ENCODE peak calls at places on chromosomes 13 and 19, in six cellular contexts. P is ovary, M is psoas muscle, G is IMR-90, H is lower lobe of right lung, B is PC-3. W is an unnamed sample. For H3K9me3 and H3K4me1, the result is how much of the 10 kb centered on the place peaks cover.

GRCh38 chr13:30235206-30235605 is 72.1 kb downstream of the KATNAL1 start:
- DNase-seq in H (no peak), B (no peak), G (no peak), M (no peak), P (no peak), W (no peak)

GRCh38 chr13:108044929-108045328 is 170.4 kb downstream of the LIG4 start:
- DNase-seq in H (no peak), G (no peak), P (no peak), M (no peak), B (no peak), W (no peak)

GRCh38 chr19:2491130-2491801 is 15.3 kb downstream of the GADD45B start:
- DNase-seq in H (peak), P (no peak), B (peak), G (peak), M (peak), W (peak)

GRCh38 chr13:41356788-41357187 is 45.7 kb downstream of the NAA16 start:
- DNase-seq in P (no peak), M (no peak), B (peak), H (no peak), G (no peak), W (no peak)

GRCh38 chr13:22194106-22194810 is 523.4 kb downstream of the FGF9 start:
- DNase-seq in G (no peak), H (no peak), M (no peak), P (no peak), B (no peak), W (no peak)

GRCh38 chr19:12868540-12869112 is 12.6 kb downstream of the DNASE2 start:
- DNase-seq in P (no peak), M (no peak), H (no peak), G (no peak), B (peak), W (no peak)

GRCh38 chr19:15379996-15380647 is 535 bp upstream of the AKAP8 start:
- DNase-seq in P (no peak), G (peak), B (peak), H (no peak), M (no peak), W (peak)

GRCh38 chr13:106633321-106633720 is 65.4 kb upstream of the ARGLU1 start:
- DNase-seq in G (no peak), H (no peak), M (no peak), B (no peak), P (no peak), W (no peak)

GRCh38 chr13:40595693-40596092 is 70.7 kb downstream of the FOXO1 start:
- DNase-seq in M (no peak), H (no peak), P (no peak), G (no peak), B (peak), W (no peak)

GRCh38 chr13:87356314-87356713 is 314.9 kb upstream of the SLITRK5 start:
- DNase-seq in G (no peak), H (peak), P (no peak), M (no peak), B (no peak), W (no peak)

GRCh38 chr13:73146705-73147104 is 87.9 kb downstream of the KLF5 start:
- DNase-seq in M (no peak), B (no peak), G (peak), P (no peak), H (no peak), W (no peak)

GRCh38 chr13:34750078-34750703 is 191.9 kb upstream of the NBEA start:
- DNase-seq in B (no peak), P (peak), M (no peak), H (peak), G (no peak), W (peak)

GRCh38 chr13:92187378-92187989 is 789.1 kb downstream of the GPC5 start:
- DNase-seq in G (peak), P (no peak), H (no peak), M (no peak), B (peak), W (no peak)

GRCh38 chr13:23671367-23671766 is 101.2 kb downstream of the TNFRSF19 start:
- DNase-seq in G (no peak), M (no peak), H (no peak), B (no peak), P (no peak), W (no peak)

GRCh38 chr19:18543814-18544475 is 572 bp upstream of the FKBP8 start:
- DNase-seq in M (no peak), G (peak), B (peak), P (no peak), H (peak), W (peak)

GRCh38 chr13:32503727-32504126 is 34.9 kb downstream of the N4BP2L2 start:
- DNase-seq in P (peak), M (no peak), H (no peak), B (no peak), G (no peak), W (no peak)

GRCh38 chr19:40241809-40242384 is 15.4 kb upstream of the CCNP start:
- DNase-seq in B (no peak), M (peak), H (peak), P (peak), G (no peak), W (peak)

GRCh38 chr13:34748078-34748477 is 194.0 kb upstream of the NBEA start:
- DNase-seq in G (no peak), H (peak), M (no peak), P (peak), B (no peak), W (peak)

GRCh38 chr13:37109080-37109678 is 3.7 kb upstream of the CSNK1A1L start:
- DNase-seq in G (peak), B (peak), P (no peak), M (no peak), H (no peak), W (no peak)

GRCh38 chr19:41588497-41589209 is 12.7 kb downstream of the CEACAM21 start:
- DNase-seq in H (no peak), B (peak), P (no peak), G (peak), M (no peak), W (no peak)

GRCh38 chr13:50075619-50076097 is 60.4 kb downstream of the KCNRG start:
- DNase-seq in H (no peak), M (no peak), G (no peak), B (no peak), P (no peak), W (no peak)

GRCh38 chr19:39448271-39448670 is 2.9 kb downstream of the SUPT5H start:
- DNase-seq in P (no peak), M (no peak), H (no peak), B (peak), G (peak), W (no peak)

GRCh38 chr19:7845390-7846179 is 15.6 kb downstream of the EVI5L start:
- DNase-seq in M (no peak), G (no peak), H (no peak), P (no peak), B (no peak), W (no peak)

GRCh38 chr13:57813641-57814040 is 182.1 kb downstream of the PCDH17 start:
- DNase-seq in M (no peak), H (no peak), B (no peak), P (no peak), G (no peak), W (no peak)

GRCh38 chr19:38917921-38918491 is 6.0 kb upstream of the CCER2 start:
- DNase-seq in M (no peak), H (peak), G (no peak), B (peak), P (no peak), W (peak)

GRCh38 chr19:54100560-54100959 is at the start of gene OSCAR:
- DNase-seq in H (peak), B (no peak), M (no peak), G (no peak), P (no peak), W (no peak)

GRCh38 chr19:3494051-3494450 is 6.4 kb downstream of the DOHH start:
- DNase-seq in H (no peak), M (no peak), G (no peak), B (no peak), P (no peak), W (no peak)

GRCh38 chr19:15284896-15285295 is 47.4 kb downstream of the BRD4 start:
- DNase-seq in B (no peak), H (no peak), M (no peak), P (no peak), G (no peak), W (no peak)

GRCh38 chr13:102191951-102192461 is 209.8 kb downstream of the FGF14 start:
- DNase-seq in B (peak), G (peak), P (no peak), M (no peak), H (no peak), W (peak)

GRCh38 chr19:29211562-29212416 is 1.2 kb downstream of the UQCRFS1 start:
- DNase-seq in B (peak), M (no peak), H (no peak), G (peak), P (no peak), W (no peak)

GRCh38 chr13:37241786-37242185 is 136.3 kb upstream of the CSNK1A1L start:
- DNase-seq in H (no peak), M (no peak), B (no peak), G (no peak), P (no peak), W (no peak)

GRCh38 chr19:50465986-50466771 is 10.1 kb upstream of the EMC10 start:
- DNase-seq in G (no peak), M (peak), P (no peak), B (peak), H (peak), W (no peak)

GRCh38 chr13:113544071-113544891 is 40.3 kb upstream of the TFDP1 start:
- DNase-seq in G (no peak), B (no peak), P (no peak), H (peak), M (no peak), W (no peak)

GRCh38 chr13:102774596-102775375 is 1.2 kb upstream of the TEX30 start:
- DNase-seq in P (no peak), B (no peak), M (no peak), G (no peak), H (no peak), W (no peak)

GRCh38 chr19:49710372-49710951 is 19.5 kb downstream of the CPT1C start:
- DNase-seq in G (peak), B (peak), P (no peak), H (no peak), M (no peak), W (no peak)

DNA sequence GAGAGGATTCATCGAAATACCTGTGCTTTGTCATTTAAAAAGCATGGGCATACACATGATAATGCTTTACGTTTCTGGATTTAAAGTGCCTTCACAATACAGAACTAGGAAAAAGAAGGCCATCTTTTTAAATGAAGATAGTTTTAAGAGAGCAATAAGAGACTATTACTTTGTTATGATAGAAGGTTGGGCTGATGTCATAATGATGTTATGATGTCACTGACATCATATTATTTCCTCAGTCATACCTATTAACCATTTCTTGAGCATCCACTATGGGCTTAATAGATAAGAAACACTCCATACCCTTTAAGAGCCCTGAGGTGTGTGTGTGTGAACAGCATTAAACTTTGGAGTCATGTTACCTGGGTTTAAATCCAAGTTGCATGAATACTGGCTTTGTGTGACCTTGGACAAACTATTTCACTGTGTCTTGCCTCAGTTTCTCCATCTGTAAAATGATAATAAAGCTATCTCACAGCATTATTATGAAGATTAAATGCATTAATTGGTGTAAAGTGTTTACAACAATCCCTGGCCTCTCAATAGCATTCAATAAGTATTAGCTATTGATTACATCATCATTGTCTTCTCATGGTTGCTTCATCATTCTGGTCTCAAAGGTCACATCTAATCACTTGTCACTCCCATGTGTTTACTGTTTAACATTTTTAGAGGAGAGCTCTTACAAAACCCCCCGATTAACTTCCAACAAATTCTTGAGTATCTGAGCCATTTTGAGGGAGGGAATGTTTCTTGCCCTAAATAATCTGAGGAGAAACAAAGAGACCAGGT is 11.1 kb downstream of the ZNF181 start:
- DNase-seq in M (no peak), B (no peak), H (no peak), P (no peak), G (no peak), W (no peak)
- H3K9me3 ChIP-seq in M (under half), B (under half), H (half or more), P (under half), G (under half), W (under half)

GRCh38 chr19:45468159-45468651 is 409 bp downstream of the FOSB start:
- DNase-seq in P (peak), H (no peak), G (no peak), B (no peak), M (peak), W (peak)
- H3K4me1 ChIP-seq in P (under half), H (under half), G (under half), B (under half), M (under half), W (under half)

DNA sequence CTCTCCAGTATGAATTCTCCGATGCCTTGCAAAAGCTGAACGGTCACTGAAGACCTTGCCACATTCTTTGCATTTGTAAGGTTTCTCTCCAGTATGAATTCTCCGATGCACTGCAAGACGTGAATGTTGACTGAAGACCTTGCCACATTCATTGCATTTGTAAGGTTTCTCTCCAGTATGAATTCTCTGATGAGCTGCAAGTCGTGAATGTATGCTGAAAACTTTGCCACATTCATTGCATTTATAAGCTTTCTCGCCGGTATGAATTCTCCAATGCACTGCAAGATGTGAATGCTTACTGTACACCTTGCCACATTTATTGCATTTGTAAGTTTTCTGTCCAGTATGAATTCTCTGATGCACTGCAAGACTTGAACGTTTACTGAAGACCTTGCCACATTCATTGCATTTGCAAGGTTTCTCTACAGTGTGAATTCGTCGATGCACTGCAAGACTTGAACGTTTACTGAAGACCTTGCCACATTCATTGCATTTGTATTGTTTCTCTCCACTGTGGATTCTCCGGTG is 20.0 kb upstream of the ZNF841 start:
- DNase-seq in P (no peak), G (no peak), H (no peak), M (no peak), B (no peak), W (no peak)
- H3K9me3 ChIP-seq in P (half or more), G (half or more), H (half or more), M (half or more), B (half or more), W (under half)

DNA sequence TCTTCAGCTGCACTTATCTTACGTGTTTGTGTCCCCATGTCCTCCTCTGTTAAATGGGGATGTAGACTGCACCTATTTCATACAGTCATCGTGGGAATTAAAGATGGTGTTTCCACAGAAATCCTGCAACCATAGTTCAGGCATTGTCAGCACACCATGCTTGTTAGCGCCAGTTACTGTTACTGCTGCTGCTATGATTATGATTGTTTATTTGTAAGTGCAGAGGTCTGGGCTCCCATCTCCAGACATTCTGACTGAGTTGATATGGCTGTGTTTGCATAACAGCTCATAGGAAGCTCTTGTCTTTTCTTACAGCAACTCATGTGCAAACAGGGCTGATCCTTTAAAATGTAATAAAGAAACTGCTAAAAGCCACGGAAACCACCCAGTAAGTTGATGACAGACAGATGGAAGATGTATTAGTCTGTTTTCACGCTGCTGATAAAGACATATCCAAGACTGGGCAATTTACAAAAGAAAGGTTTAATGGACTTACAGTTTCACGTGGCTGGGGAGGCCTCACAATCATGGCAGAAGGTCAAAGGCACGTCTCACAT is 1.8 kb downstream of the ZSCAN5A start:
- DNase-seq in P (no peak), H (no peak), M (no peak), G (no peak), B (no peak), W (no peak)
- H3K4me1 ChIP-seq in P (under half), H (under half), M (under half), G (under half), B (under half), W (under half)

DNA sequence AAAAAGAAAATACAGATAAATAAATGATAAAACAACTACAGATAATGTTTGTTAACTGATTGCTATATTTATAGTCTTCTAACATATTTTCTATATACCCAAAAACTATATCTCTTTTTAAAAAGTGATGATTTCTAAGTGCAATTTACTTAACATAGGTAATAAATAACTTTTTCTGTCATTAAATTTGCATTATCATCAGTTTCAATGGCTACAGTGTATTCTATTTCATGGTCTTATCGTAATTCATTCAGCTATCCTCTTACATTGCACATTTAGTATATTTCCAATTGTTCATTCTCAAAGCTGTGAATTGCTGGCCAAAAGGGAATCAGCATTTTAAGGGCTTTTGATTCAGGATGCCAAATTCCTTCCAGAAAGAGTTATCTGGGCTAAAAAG is 3.6 kb downstream of the ZNF180 start:
- DNase-seq in B (no peak), P (no peak), G (no peak), H (no peak), M (no peak), W (no peak)
- H3K9me3 ChIP-seq in B (under half), P (half or more), G (half or more), H (half or more), M (half or more), W (under half)

GRCh38 chr19:45640849-45641273 is 1.7 kb upstream of the EML2 start:
- DNase-seq in B (peak), P (peak), M (no peak), H (peak), G (no peak), W (peak)
- H3K4me1 ChIP-seq in B (under half), P (under half), M (under half), H (half or more), G (under half), W (under half)

GRCh38 chr19:5790573-5791520 is at the start of gene DUS3L:
- DNase-seq in P (peak), G (peak), B (peak), M (peak), H (peak), W (peak)
- H3K9me3 ChIP-seq in P (under half), G (under half), B (under half), M (under half), H (under half), W (under half)

GRCh38 chr19:10744222-10744847 is 26.5 kb downstream of the DNM2 start:
- DNase-seq in H (no peak), P (no peak), B (no peak), G (no peak), M (no peak), W (no peak)
- H3K4me1 ChIP-seq in H (half or more), P (under half), B (under half), G (under half), M (under half), W (under half)

DNA sequence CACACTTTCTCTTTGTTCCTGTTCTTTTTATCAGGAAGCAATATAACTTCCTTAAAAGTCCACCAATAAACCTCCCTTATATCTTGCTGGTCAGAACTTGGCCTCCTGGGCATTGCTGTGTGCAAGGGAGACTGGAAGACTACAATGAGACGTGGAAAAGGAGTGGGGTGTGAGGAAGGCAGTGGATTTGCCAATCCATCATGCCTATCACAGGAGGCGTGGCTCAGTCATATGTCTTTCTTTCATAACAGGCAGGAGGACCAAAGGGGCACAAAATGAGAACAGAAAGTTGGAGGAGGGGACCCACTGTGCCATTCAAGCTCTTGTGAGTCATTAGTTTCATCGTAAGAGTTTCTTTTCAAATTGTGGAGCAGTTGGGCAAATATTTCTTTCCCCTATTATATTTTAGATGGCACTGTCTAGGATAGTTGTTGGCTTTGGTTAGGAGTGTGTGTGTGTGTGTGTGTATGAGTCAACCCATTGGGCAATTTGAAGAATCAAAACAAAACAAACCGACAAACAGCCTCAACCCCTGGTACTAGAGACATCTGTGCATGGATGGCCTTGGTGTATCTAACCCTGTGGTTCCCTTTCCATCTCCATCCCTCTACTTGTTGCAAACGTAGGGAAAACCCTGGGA is 471.5 kb downstream of the TSHZ3 start:
- DNase-seq in B (no peak), H (peak), M (no peak), G (no peak), P (no peak), W (no peak)
- H3K9me3 ChIP-seq in B (under half), H (under half), M (under half), G (under half), P (under half), W (under half)

GRCh38 chr19:1206733-1207301 is 1.2 kb downstream of the STK11 start:
- DNase-seq in M (no peak), G (no peak), B (no peak), P (peak), H (no peak), W (peak)
- H3K4me1 ChIP-seq in M (under half), G (under half), B (under half), P (under half), H (half or more), W (under half)